ENCODE peak calls at places on chromosomes 16 and 17, in six cellular contexts. F, C, E, Q, L and W are unnamed samples.

GRCh38 chr17:41710472-41711090 is 1.6 kb upstream of the GAST start:
- DNase-seq in F (peak), C (no peak), E (peak), Q (peak), L (no peak), W (no peak)

GRCh38 chr16:65641693-65642289 is 519.9 kb upstream of the CDH11 start:
- DNase-seq in F (no peak), C (no peak), E (no peak), Q (no peak), L (no peak), W (no peak)

GRCh38 chr17:29663155-29663554 is 40.4 kb upstream of the CORO6 start:
- DNase-seq in F (no peak), C (no peak), E (no peak), Q (peak), L (no peak), W (no peak)

GRCh38 chr17:59107306-59107670 is 608 bp upstream of the TRIM37 start:
- DNase-seq in F (no peak), C (no peak), E (no peak), Q (no peak), L (no peak), W (no peak)

GRCh38 chr17:40344321-40345160 is 20.0 kb downstream of the GJD3 start:
- DNase-seq in F (no peak), C (no peak), E (no peak), Q (peak), L (no peak), W (no peak)

GRCh38 chr17:2994441-2994840 is 69.0 kb downstream of the OR1D5 start:
- DNase-seq in F (no peak), C (no peak), E (no peak), Q (no peak), L (no peak), W (no peak)

GRCh38 chr17:37479025-37479424 is 10.7 kb upstream of the DUSP14 start:
- DNase-seq in F (no peak), C (no peak), E (no peak), Q (no peak), L (no peak), W (peak)

GRCh38 chr17:49555495-49556018 is 20.1 kb upstream of the NXPH3 start:
- DNase-seq in F (no peak), C (no peak), E (no peak), Q (no peak), L (no peak), W (no peak)

GRCh38 chr17:32878211-32878610 is 1.3 kb upstream of the MYO1D start:
- DNase-seq in F (no peak), C (no peak), E (peak), Q (peak), L (no peak), W (no peak)

GRCh38 chr17:72666519-72666874 is 426.0 kb downstream of the SLC39A11 start:
- DNase-seq in F (no peak), C (no peak), E (no peak), Q (no peak), L (no peak), W (no peak)

GRCh38 chr16:4911831-4912422 is 25.0 kb downstream of the PPL start:
- DNase-seq in F (no peak), C (no peak), E (no peak), Q (peak), L (no peak), W (no peak)

GRCh38 chr17:27649929-27650328 is 18.9 kb downstream of the LGALS9 start:
- DNase-seq in F (peak), C (no peak), E (no peak), Q (no peak), L (no peak), W (no peak)

GRCh38 chr16:46859719-46860152 is 24.4 kb upstream of the GPT2 start:
- DNase-seq in F (no peak), C (no peak), E (peak), Q (peak), L (no peak), W (no peak)

GRCh38 chr17:47317119-47317518 is 6.6 kb upstream of the EFCAB13 start:
- DNase-seq in F (no peak), C (no peak), E (no peak), Q (peak), L (no peak), W (no peak)

GRCh38 chr16:77660311-77660710 is 62.0 kb upstream of the NUDT7 start:
- DNase-seq in F (no peak), C (no peak), E (peak), Q (no peak), L (no peak), W (peak)

GRCh38 chr17:8326591-8327583 is 12.8 kb upstream of the ODF4 start:
- DNase-seq in F (no peak), C (no peak), E (peak), Q (peak), L (peak), W (no peak)

GRCh38 chr17:72118588-72119279 is 2.1 kb upstream of the SOX9 start:
- DNase-seq in F (peak), C (no peak), E (peak), Q (peak), L (no peak), W (peak)